ENCODE peak calls at places on chromosome 1, in five cellular contexts. Q is substantia nigra, C is T-helper 17 cell, R is M059J, W is bronchial epithelial cell. K is an unnamed sample.

GRCh38 chr1:108791790-108792189 is 45.3 kb downstream of the STXBP3 start:
- DNase-seq in Q (no peak), C (no peak), R (no peak), W (no peak), K (no peak)

GRCh38 chr1:210654176-210654786 is 325.6 kb downstream of the HHAT start:
- DNase-seq in Q (no peak), C (no peak), R (peak; percentile 65), W (peak; percentile 4), K (no peak)

GRCh38 chr1:111503585-111504060 is at the start of the genes ADORA3 and TMIGD3:
- DNase-seq in Q (no peak), C (no peak), R (no peak), W (no peak), K (no peak)

GRCh38 chr1:207823880-207824566 is 72.2 kb downstream of the CD46 start:
- DNase-seq in Q (peak; percentile 55), C (peak; percentile 31), R (peak; percentile 32), W (peak; percentile 99), K (peak; percentile 84)

GRCh38 chr1:27970401-27970800 is 10.6 kb downstream of the XKR8 start:
- DNase-seq in Q (no peak), C (no peak), R (peak; percentile 83), W (no peak), K (no peak)

GRCh38 chr1:26529655-26530539 is at the start of gene RPS6KA1:
- DNase-seq in Q (no peak), C (peak; percentile 67), R (peak; percentile 64), W (peak; percentile 27), K (peak; percentile 43)

GRCh38 chr1:33667386-33668282 is 195.2 kb downstream of the ZSCAN20 start:
- DNase-seq in Q (no peak), C (no peak), R (peak; percentile 65), W (no peak), K (no peak)

GRCh38 chr1:184509105-184509504 is 122.3 kb downstream of the C1orf21 start:
- DNase-seq in Q (no peak), C (no peak), R (no peak), W (no peak), K (no peak)

GRCh38 chr1:2042830-2043773 is 7.1 kb upstream of the PRKCZ start:
- DNase-seq in Q (no peak), C (no peak), R (no peak), W (no peak), K (no peak)

GRCh38 chr1:97630968-97631367 is 289.9 kb downstream of the DPYD start:
- DNase-seq in Q (no peak), C (no peak), R (peak; percentile 28), W (no peak), K (peak; percentile 22)